ENCODE peak calls at places on chromosomes 3 and 15, in five cellular contexts. S, W, F, D and O are unnamed samples.

GRCh38 chr3:54950391-54951003 is 22.6 kb upstream of the LRTM1 start:
- DNase-seq in S (no peak), W (no peak), F (no peak), D (no peak), O (no peak)

GRCh38 chr3:15033103-15033502 is 32.0 kb downstream of the MRPS25 start:
- DNase-seq in S (no peak), W (no peak), F (no peak), D (no peak), O (no peak)

GRCh38 chr3:54660599-54661210 is 267.2 kb downstream of the LRTM1 start:
- DNase-seq in S (no peak), W (no peak), F (no peak), D (no peak), O (no peak)

GRCh38 chr3:57026918-57027317 is 33.5 kb upstream of the SPATA12 start:
- DNase-seq in S (peak; percentile 38), W (no peak), F (no peak), D (peak; percentile 56), O (no peak)

GRCh38 chr15:58423205-58423604 is 8.6 kb upstream of the LIPC start:
- DNase-seq in S (no peak), W (no peak), F (no peak), D (no peak), O (no peak)

GRCh38 chr15:49877871-49878511 is 241.0 kb downstream of the ATP8B4 start:
- DNase-seq in S (no peak), W (no peak), F (no peak), D (peak; percentile 69), O (no peak)

GRCh38 chr15:49060710-49061483 is 14.7 kb upstream of the SECISBP2L start:
- DNase-seq in S (peak; percentile 42), W (no peak), F (no peak), D (peak; percentile 71), O (no peak)

GRCh38 chr3:33064929-33065328 is 32.0 kb downstream of the GLB1 start:
- DNase-seq in S (no peak), W (no peak), F (no peak), D (no peak), O (no peak)

GRCh38 chr15:90031231-90031791 is 30.2 kb downstream of the ZNF710 start:
- DNase-seq in S (peak; percentile 85), W (no peak), F (no peak), D (peak; percentile 11), O (no peak)

GRCh38 chr15:90084876-90085423 is 17.3 kb downstream of the IDH2 start:
- DNase-seq in S (no peak), W (no peak), F (no peak), D (no peak), O (no peak)

GRCh38 chr15:74976159-74976558 is 19.2 kb upstream of the SCAMP5 start:
- DNase-seq in S (no peak), W (no peak), F (no peak), D (no peak), O (no peak)

GRCh38 chr3:146746190-146746589 is 141.0 kb upstream of the PLSCR5 start:
- DNase-seq in S (no peak), W (no peak), F (no peak), D (peak; percentile 23), O (no peak)

GRCh38 chr3:13850161-13850945 is 29.5 kb downstream of the WNT7A start:
- DNase-seq in S (no peak), W (no peak), F (peak; percentile 68), D (no peak), O (peak; percentile 79)

DNA sequence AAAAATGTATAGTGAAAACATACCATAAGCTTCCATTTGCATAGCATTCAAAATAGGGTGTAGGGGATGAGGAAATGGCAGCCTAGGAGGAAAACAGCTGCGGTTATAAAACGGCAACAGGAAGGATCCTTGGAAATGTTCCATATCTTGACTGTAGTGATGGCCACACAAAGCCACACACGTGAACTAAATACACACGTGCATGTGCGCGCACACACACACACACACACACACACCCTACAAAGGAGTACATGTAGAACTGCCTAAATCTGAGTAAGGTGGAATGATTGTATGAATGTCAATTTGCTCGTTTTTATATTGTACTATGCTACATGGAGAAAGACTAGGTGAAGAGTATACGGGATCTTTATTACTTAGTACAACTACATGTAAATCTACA is 3.9 kb upstream of the IREB2 start:
- DNase-seq in S (no peak), W (no peak), F (no peak), D (no peak), O (no peak)
- H2AFZ ChIP-seq in S (no peak overlapping the region), W (no peak overlapping the region), F (no peak overlapping the region), D (no peak overlapping the region), O (no peak overlapping the region)

GRCh38 chr15:78540135-78540954 is at the start of gene PSMA4:
- DNase-seq in S (peak; percentile 90), W (peak; percentile 89), F (peak; percentile 38), D (peak; percentile 76), O (peak; percentile 90)

GRCh38 chr15:78541744-78542034 is 1.4 kb downstream of the PSMA4 start:
- DNase-seq in S (no peak), W (no peak), F (no peak), D (no peak), O (no peak)

GRCh38 chr15:78542647-78543046 is 2.4 kb downstream of the PSMA4 start:
- DNase-seq in S (no peak), W (no peak), F (no peak), D (no peak), O (no peak)

GRCh38 chr15:78538358-78538757 is 1.9 kb upstream of the PSMA4 start:
- DNase-seq in S (no peak), W (no peak), F (no peak), D (no peak), O (no peak)

GRCh38 chr15:78540955-78541743 is 905 bp downstream of the PSMA4 start:
- DNase-seq in S (peak; percentile 57), W (no peak), F (no peak), D (peak; percentile 5), O (no peak)
- H4K8ac ChIP-seq in S (no peak overlapping the region), W (no peak overlapping the region), F (peak overlapping the region; percentile 58), D (peak overlapping the region; percentile 81), O (no peak overlapping the region)

DNA sequence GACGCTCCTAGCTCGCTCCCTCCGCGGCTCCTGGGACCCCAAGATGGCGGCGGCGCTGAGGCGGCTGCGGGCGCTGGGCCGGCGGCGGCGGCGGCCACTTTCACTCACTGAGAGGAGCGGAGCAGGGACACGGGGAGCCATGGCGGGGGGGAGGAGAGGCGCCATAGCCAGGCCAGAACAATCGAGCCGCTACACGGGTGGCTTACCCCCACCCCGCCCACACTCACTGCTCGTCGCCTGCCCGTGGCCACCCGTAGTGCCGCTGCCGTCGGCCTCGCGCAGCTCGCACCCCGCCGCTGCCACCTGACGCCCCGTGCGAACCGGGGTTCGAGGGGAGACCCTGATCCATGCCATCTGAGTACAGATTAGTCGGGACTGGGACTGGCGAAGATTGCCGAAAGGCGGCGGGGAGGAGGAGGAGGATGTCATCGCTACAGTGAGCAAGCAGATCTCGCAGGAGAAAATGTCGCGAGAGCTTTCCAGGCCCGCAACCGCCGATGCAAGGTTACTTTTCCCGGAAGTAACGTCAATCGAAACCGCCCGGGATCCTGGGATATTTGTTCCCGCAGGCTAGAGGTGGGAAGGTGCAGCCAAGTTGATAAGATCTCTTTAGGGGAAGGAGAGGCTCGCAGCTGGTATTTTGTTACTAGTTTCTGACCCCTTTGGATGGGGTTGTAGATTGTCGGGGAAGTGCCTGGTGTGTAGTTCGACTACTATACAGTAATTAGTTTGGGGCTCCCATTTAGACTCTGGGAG is at the start of gene INO80:
- DNase-seq in S (peak; percentile 99), W (peak; percentile 97), F (peak; percentile 90), D (peak; percentile 99), O (peak; percentile 98)
- H3K14ac ChIP-seq in S (peak within 1 kb of the TSS; percentile 100), W (peak within 1 kb of the TSS; percentile 100), F (no peak within 1 kb of the TSS), D (peak within 1 kb of the TSS; percentile 98), O (peak within 1 kb of the TSS; percentile 100)

GRCh38 chr15:81152799-81153198 is 18.7 kb downstream of the CFAP161 start:
- DNase-seq in S (no peak), W (no peak), F (no peak), D (peak; percentile 48), O (no peak)

GRCh38 chr15:81152339-81152738 is 18.3 kb downstream of the CFAP161 start:
- DNase-seq in S (no peak), W (no peak), F (no peak), D (no peak), O (no peak)

GRCh38 chr15:81155375-81156218 is 21.5 kb downstream of the CFAP161 start:
- DNase-seq in S (peak; percentile 36), W (no peak), F (no peak), D (peak; percentile 77), O (no peak)

GRCh38 chr15:81146454-81146853 is 12.4 kb downstream of the CFAP161 start:
- DNase-seq in S (no peak), W (no peak), F (no peak), D (no peak), O (no peak)

DNA sequence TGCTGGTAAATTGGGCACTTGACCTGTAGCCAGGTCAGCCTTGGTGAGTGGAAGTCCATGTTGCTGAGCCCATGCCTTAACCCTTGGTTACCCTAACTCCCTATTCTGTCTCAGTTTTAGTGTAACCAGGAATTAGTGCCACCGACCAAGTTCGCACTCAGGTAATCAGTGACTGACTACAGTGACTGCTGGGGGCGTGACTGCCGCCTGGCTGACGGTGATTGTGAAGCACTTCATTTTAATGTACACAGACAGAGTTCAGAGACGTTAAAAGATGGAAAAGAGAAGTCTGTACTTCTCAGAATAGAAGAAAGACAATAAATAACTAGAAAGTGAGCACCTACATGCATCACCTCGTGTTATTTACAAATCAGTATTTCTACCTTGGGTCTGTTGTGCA is 17.3 kb downstream of the CFAP161 start:
- DNase-seq in S (no peak), W (no peak), F (no peak), D (no peak), O (no peak)
- H2AFZ ChIP-seq in S (no peak overlapping the region), W (no peak overlapping the region), F (peak overlapping the region; percentile 79), D (no peak overlapping the region), O (no peak overlapping the region)